ENCODE peak calls at places on chromosome 17, in four cellular contexts. G is GM12865, L is thoracic aorta, N is WTC11. I is an unnamed sample.

GRCh38 chr17:70168979-70169706 is at the start of gene KCNJ2:
- DNase-seq in G (peak; percentile 69), L (peak; percentile 9), N (peak; percentile 89), I (peak; percentile 91)

GRCh38 chr17:1221209-1221608 is 41.4 kb upstream of the ABR start:
- DNase-seq in G (no peak), L (no peak), N (no peak), I (no peak)

GRCh38 chr17:29010129-29010528 is 4.3 kb upstream of the SEZ6 start:
- DNase-seq in G (no peak), L (no peak), N (no peak), I (no peak)

GRCh38 chr17:47703191-47703591 is 9.2 kb downstream of the TBKBP1 start:
- DNase-seq in G (peak; percentile 40), L (no peak), N (no peak), I (peak; percentile 65)

GRCh38 chr17:56206351-56206750 is 53.1 kb downstream of the ANKFN1 start:
- DNase-seq in G (no peak), L (no peak), N (no peak), I (no peak)

GRCh38 chr17:40471856-40472732 is 28.8 kb downstream of the IGFBP4 start:
- DNase-seq in G (no peak), L (no peak), N (no peak), I (no peak)

GRCh38 chr17:46045639-46046038 is 46.6 kb downstream of the STH start:
- DNase-seq in G (no peak), L (no peak), N (no peak), I (no peak)

GRCh38 chr17:39015546-39015935 is 48.3 kb upstream of the FBXO47 start:
- DNase-seq in G (no peak), L (no peak), N (no peak), I (no peak)

GRCh38 chr17:39818282-39819000 is 45.7 kb downstream of the IKZF3 start:
- DNase-seq in G (peak; percentile 59), L (no peak), N (no peak), I (no peak)

GRCh38 chr17:15655162-15655561 is 28.9 kb downstream of the TRIM16 start:
- DNase-seq in G (no peak), L (no peak), N (no peak), I (no peak)

GRCh38 chr17:17509601-17510425 is 13.6 kb upstream of the RASD1 start:
- DNase-seq in G (no peak), L (no peak), N (no peak), I (no peak)

GRCh38 chr17:520447-521167 is 168.0 kb upstream of the RPH3AL start:
- DNase-seq in G (no peak), L (no peak), N (no peak), I (no peak)

GRCh38 chr17:1873418-1873817 is 43.6 kb downstream of the RPA1 start:
- DNase-seq in G (peak; percentile 75), L (no peak), N (no peak), I (peak; percentile 32)

GRCh38 chr17:11948791-11949190 is 48.5 kb downstream of the ZNF18 start:
- DNase-seq in G (no peak), L (no peak), N (no peak), I (no peak)

GRCh38 chr17:42288078-42288984 is at the start of gene STAT5A:
- DNase-seq in G (peak; percentile 90), L (peak; percentile 61), N (peak; percentile 71), I (peak; percentile 94)

GRCh38 chr17:51120739-51121619 is at the start of gene SPAG9:
- DNase-seq in G (peak; percentile 95), L (peak; percentile 91), N (peak; percentile 94), I (peak; percentile 99)

GRCh38 chr17:5580367-5580766 is 3.9 kb downstream of the NLRP1 start:
- DNase-seq in G (no peak), L (no peak), N (no peak), I (no peak)

GRCh38 chr17:48995332-48995870 is 1.8 kb upstream of the IGF2BP1 start:
- DNase-seq in G (no peak), L (no peak), N (peak; percentile 67), I (no peak)

GRCh38 chr17:1905190-1905919 is 75.5 kb downstream of the RPA1 start:
- DNase-seq in G (no peak), L (no peak), N (no peak), I (no peak)

GRCh38 chr17:75861927-75862317 is 6.8 kb upstream of the WBP2 start:
- DNase-seq in G (no peak), L (no peak), N (no peak), I (no peak)

GRCh38 chr17:45851464-45851863 is 6.8 kb downstream of the SPPL2C start:
- DNase-seq in G (no peak), L (no peak), N (no peak), I (no peak)

GRCh38 chr17:81200695-81201580 is 21.8 kb downstream of the CEP131 start:
- DNase-seq in G (peak; percentile 64), L (no peak), N (no peak), I (peak; percentile 74)

GRCh38 chr17:29483503-29483902 is 83.3 kb downstream of the ABHD15 start:
- DNase-seq in G (no peak), L (no peak), N (no peak), I (no peak)

GRCh38 chr17:75518201-75518600 is 1.9 kb downstream of the TSEN54 start:
- DNase-seq in G (peak; percentile 67), L (no peak), N (no peak), I (peak; percentile 71)

GRCh38 chr17:10757067-10757466 is 27.2 kb upstream of the TMEM220 start:
- DNase-seq in G (no peak), L (no peak), N (no peak), I (no peak)

GRCh38 chr17:5582177-5582885 is 2.0 kb downstream of the NLRP1 start:
- DNase-seq in G (no peak), L (no peak), N (no peak), I (no peak)

GRCh38 chr17:79919164-79919585 is 79.9 kb upstream of the CBX4 start:
- DNase-seq in G (no peak), L (peak; percentile 57), N (no peak), I (no peak)

GRCh38 chr17:40888321-40888720 is 3.3 kb upstream of the KRT20 start:
- DNase-seq in G (no peak), L (no peak), N (no peak), I (no peak)

GRCh38 chr17:5893741-5894140 is 176.4 kb upstream of the WSCD1 start:
- DNase-seq in G (no peak), L (no peak), N (no peak), I (no peak)

GRCh38 chr17:16987830-16988601 is 16.1 kb upstream of the TNFRSF13B start:
- DNase-seq in G (peak; percentile 98), L (no peak), N (no peak), I (peak; percentile 89)

GRCh38 chr17:64736804-64737492 is 74.8 kb upstream of the SMURF2 start:
- DNase-seq in G (peak; percentile 39), L (no peak), N (peak; percentile 56), I (no peak)

GRCh38 chr17:70050931-70051330 is 24.1 kb upstream of the KCNJ16 start:
- DNase-seq in G (no peak), L (no peak), N (no peak), I (no peak)

DNA sequence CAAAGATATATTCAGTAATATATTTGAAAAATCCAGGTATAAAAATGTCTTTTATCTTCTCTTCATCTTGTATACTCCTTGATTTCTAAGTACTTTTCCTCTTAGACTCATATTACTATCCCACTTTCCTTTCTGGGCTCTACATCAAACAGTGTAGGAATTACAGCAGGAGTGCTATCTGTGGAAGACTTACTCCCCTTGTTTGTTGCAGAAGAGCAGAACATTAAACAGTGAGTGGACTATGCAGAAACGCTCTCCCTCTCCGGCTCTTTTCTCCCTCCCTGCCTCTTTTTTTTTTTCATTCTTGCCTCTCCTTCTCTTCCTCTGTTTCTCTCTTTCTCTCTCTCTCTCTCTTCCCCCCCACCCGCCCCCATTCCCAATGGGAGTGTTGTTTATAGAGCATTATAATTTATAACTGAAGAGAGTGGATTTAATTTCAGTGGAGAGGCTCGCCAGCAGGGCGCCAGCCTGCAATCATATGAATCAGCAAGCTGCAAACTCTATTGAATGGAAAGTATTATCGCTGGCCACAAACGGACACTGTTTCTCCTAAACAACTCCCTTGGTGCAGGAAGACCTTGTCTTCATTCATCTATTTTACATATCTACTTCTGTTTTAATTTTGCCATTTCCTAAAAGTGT is 242.3 kb upstream of the TBX2 start:
- DNase-seq in G (no peak), L (no peak), N (no peak), I (no peak)
- TF ChIP-seq CTCF in G (no peak), L (no peak), N (no peak), I (no peak)

GRCh38 chr17:82915010-82915696 is 75.3 kb upstream of the ZNF750 start:
- DNase-seq in G (peak; percentile 31), L (no peak), N (peak; percentile 49), I (peak; percentile 55)
- TF ChIP-seq CTCF in G (no peak), L (no peak), N (no peak), I (no peak)

DNA sequence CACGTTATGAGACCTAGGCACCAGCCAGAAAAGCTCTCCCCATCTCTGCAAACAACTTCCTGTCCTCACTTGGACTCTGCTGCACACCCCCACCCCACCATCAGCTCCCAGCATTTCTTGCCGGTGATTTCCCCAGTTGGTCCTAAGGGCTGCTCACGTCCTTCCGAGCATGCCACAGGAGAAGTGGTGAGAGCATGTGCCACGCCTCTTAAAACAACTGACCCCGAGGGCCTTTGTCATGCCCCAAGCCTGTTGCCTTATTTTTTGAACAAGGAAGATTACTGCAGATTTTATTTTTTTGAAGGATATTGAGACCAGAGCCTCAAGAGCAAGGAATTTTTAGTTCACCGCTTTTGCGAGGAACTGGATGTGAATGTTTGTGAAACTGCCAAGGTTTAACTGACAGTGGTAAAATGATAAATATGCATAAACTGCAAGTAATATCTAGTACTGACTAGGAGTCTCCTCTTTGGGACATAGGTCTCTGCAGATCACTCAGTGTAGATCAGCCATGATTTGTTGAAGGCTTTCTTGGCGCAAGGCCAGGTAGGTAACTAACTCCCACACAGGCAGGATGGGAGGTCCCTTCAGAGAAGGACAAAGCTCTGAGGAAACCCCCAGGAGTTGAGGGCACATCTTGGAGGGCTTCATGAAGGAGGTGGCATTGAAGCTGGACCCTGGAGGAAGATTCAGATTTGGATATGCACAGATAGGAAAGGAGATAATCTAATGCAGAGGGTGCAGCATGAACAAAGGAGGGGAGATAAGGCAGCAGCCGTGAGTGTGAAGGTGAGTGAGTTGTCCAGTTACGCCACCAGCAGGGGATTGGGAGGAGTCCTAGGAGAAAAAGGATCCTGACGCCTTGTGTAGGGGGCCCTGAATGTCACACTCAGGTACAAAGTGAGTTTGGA is 44.7 kb downstream of the TMEM132E start:
- DNase-seq in G (no peak), L (no peak), N (no peak), I (no peak)
- TF ChIP-seq CTCF in G (no peak), L (no peak), N (no peak), I (no peak)

GRCh38 chr17:7894866-7895265 is 6.3 kb downstream of the CHD3 start:
- DNase-seq in G (no peak), L (no peak), N (no peak), I (no peak)

GRCh38 chr17:7894226-7894625 is 5.6 kb downstream of the CHD3 start:
- DNase-seq in G (no peak), L (no peak), N (no peak), I (no peak)

GRCh38 chr17:7897090-7897489 is 8.5 kb downstream of the CHD3 start:
- DNase-seq in G (no peak), L (no peak), N (no peak), I (no peak)

GRCh38 chr17:7893226-7893880 is 4.8 kb downstream of the CHD3 start:
- DNase-seq in G (no peak), L (no peak), N (no peak), I (no peak)

DNA sequence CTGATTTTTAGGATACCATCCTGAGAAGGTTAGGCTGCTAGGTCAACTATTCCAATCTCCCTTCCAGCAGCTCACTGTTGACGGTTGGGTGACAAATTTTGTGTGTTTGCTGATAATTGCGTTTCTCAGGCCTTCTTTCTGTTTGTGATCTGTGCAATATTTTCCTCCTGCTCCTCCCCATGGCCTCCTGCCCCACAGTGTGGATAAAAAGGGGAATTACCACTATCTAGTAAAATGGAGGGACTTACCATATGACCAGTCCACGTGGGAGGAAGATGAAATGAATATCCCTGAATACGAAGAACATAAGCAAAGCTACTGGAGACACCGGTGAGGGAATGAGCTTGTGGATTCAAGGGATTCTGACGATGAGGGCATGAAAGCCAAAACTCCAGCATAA is 9.2 kb downstream of the CHD3 start:
- DNase-seq in G (peak; percentile 17), L (no peak), N (no peak), I (no peak)
- TF ChIP-seq CTCF in G (peak; percentile 10), L (no peak), N (no peak), I (no peak)